ENCODE peak calls at places on chromosomes 11 and 22, in ten cellular contexts. T is fibroblast of lung; B is cardiac fibroblast; S is GM20000; H is psoas muscle; N is SK-N-SH; Z is activated CD8-positive, alpha-beta T cell treated with anti-CD3 and anti-CD28 coated beads for 36 hours; V is B cell; K is thoracic aorta; E is nephron progenitor cell. M is an unnamed sample.

GRCh38 chr22:31049815-31050420 is 31.2 kb upstream of the SMTN start:
- DNase-seq in V (no peak), Z (no peak), S (no peak), B (peak; percentile 25), E (no peak), K (no peak), H (no peak), N (no peak), T (no peak), M (no peak)

GRCh38 chr11:123188508-123189165 is 6.4 kb downstream of the CLMP start:
- DNase-seq in H (no peak), N (no peak), T (peak; percentile 97), Z (no peak), S (no peak), K (no peak), E (no peak), V (no peak), B (peak; percentile 86), M (no peak)

GRCh38 chr11:132471491-132471890 is 1060.8 kb downstream of the OPCML start:
- DNase-seq in E (no peak), N (no peak), Z (no peak), T (no peak), B (peak; percentile 69), S (no peak), K (no peak), V (no peak), H (no peak), M (no peak)

GRCh38 chr22:26367402-26368245 is 61.4 kb upstream of the ASPHD2 start:
- DNase-seq in S (peak; percentile 39), H (no peak), B (peak; percentile 63), T (peak; percentile 37), V (peak; percentile 54), K (no peak), N (peak; percentile 68), Z (peak; percentile 83), E (peak; percentile 70), M (peak; percentile 63)

GRCh38 chr11:85526564-85526963 is 100.6 kb downstream of the DLG2 start:
- DNase-seq in N (no peak), B (no peak), K (no peak), V (no peak), Z (no peak), S (no peak), E (no peak), T (no peak), H (no peak), M (no peak)

GRCh38 chr11:77269484-77270123 is 31.9 kb downstream of the GDPD4 start:
- DNase-seq in T (peak; percentile 58), B (peak; percentile 65), S (no peak), E (no peak), K (no peak), V (no peak), H (no peak), N (no peak), Z (no peak), M (no peak)

GRCh38 chr22:50601669-50602337 is 1.2 kb downstream of the MAPK8IP2 start:
- DNase-seq in S (peak; percentile 50), E (no peak), Z (no peak), H (no peak), K (no peak), V (no peak), B (no peak), T (no peak), N (peak; percentile 36), M (peak; percentile 40)

GRCh38 chr11:130652671-130653335 is 204.4 kb downstream of the ADAMTS15 start:
- DNase-seq in E (no peak), N (no peak), H (peak; percentile 79), Z (no peak), V (no peak), K (no peak), S (no peak), T (peak; percentile 99), B (peak; percentile 93), M (no peak)

GRCh38 chr11:11836676-11837231 is 5.0 kb upstream of the USP47 start:
- DNase-seq in V (no peak), E (no peak), N (no peak), Z (no peak), T (no peak), B (peak; percentile 61), S (no peak), K (no peak), H (no peak), M (no peak)

GRCh38 chr11:20125927-20126326 is 34.3 kb downstream of the DBX1 start:
- DNase-seq in S (no peak), E (no peak), Z (no peak), N (no peak), B (peak; percentile 72), V (no peak), T (peak; percentile 37), K (no peak), H (no peak), M (no peak)

GRCh38 chr11:35491231-35491871 is 34.1 kb downstream of the PAMR1 start:
- DNase-seq in T (peak; percentile 84), N (no peak), Z (no peak), S (no peak), K (no peak), B (peak; percentile 86), V (no peak), H (no peak), E (no peak), M (no peak)

GRCh38 chr11:123509737-123510578 is 79.9 kb downstream of the GRAMD1B start:
- DNase-seq in E (peak; percentile 67), T (peak; percentile 58), V (no peak), N (peak; percentile 84), Z (no peak), B (peak; percentile 78), S (no peak), K (no peak), H (no peak), M (no peak)

GRCh38 chr11:115930276-115930675 is 426.1 kb upstream of the CADM1 start:
- DNase-seq in K (no peak), V (no peak), B (no peak), S (no peak), N (peak; percentile 34), H (no peak), Z (no peak), T (no peak), E (no peak), M (no peak)

GRCh38 chr11:31870609-31871309 is 59.6 kb upstream of the PAX6 start:
- DNase-seq in B (peak; percentile 56), S (peak; percentile 28), H (peak; percentile 19), E (peak; percentile 80), V (no peak), N (peak; percentile 49), T (peak; percentile 50), K (no peak), Z (peak; percentile 47), M (peak; percentile 55)

GRCh38 chr22:36375071-36375980 is 12.4 kb downstream of the MYH9 start:
- DNase-seq in V (no peak), K (no peak), N (no peak), S (no peak), H (no peak), T (no peak), Z (no peak), B (peak; percentile 49), E (no peak), M (no peak)

GRCh38 chr22:22810018-22810427 is 77.6 kb upstream of the IGLL5 start:
- DNase-seq in B (no peak), S (peak; percentile 43), N (peak; percentile 51), V (peak; percentile 72), Z (peak; percentile 72), T (peak; percentile 21), K (no peak), H (peak; percentile 52), E (peak; percentile 79), M (peak; percentile 57)

GRCh38 chr22:32967285-32968101 is 90.7 kb downstream of the SYN3 start:
- DNase-seq in K (no peak), H (no peak), V (no peak), T (no peak), S (no peak), E (no peak), N (no peak), Z (no peak), B (no peak), M (no peak)

GRCh38 chr11:118241191-118242098 is 10.7 kb downstream of the MPZL3 start:
- DNase-seq in N (no peak), E (no peak), K (no peak), V (peak; percentile 48), T (no peak), H (no peak), Z (peak; percentile 85), S (peak; percentile 51), B (peak; percentile 54), M (peak; percentile 54)

GRCh38 chr11:57616595-57616994 is 19.1 kb downstream of the SERPING1 start:
- DNase-seq in E (no peak), N (no peak), K (no peak), V (no peak), S (no peak), T (no peak), Z (no peak), H (no peak), B (no peak), M (no peak)
- TF ChIP-seq CTCF in E (no peak), N (no peak), K (no peak), V (no peak), S (no peak), T (no peak), Z (no peak), H (no peak), B (no peak), M (no peak)

GRCh38 chr11:43278302-43278956 is 33.4 kb upstream of the API5 start:
- DNase-seq in N (peak; percentile 59), Z (no peak), H (no peak), S (peak; percentile 27), V (no peak), B (peak; percentile 59), E (no peak), T (peak; percentile 35), K (no peak), M (no peak)
- TF ChIP-seq CTCF in N (peak; percentile 53), Z (peak; percentile 21), H (peak; percentile 14), S (peak; percentile 22), V (no peak), B (peak; percentile 37), E (peak; percentile 35), T (peak; percentile 39), K (no peak), M (no peak)

GRCh38 chr11:15276616-15277015 is 161.9 kb downstream of the INSC start:
- DNase-seq in E (peak; percentile 21), K (no peak), T (peak; percentile 31), S (peak; percentile 5), N (peak; percentile 42), Z (no peak), B (peak; percentile 10), V (no peak), H (no peak), M (no peak)
- TF ChIP-seq CTCF in E (peak; percentile 50), K (no peak), T (peak; percentile 44), S (no peak), N (peak; percentile 37), Z (no peak), B (peak; percentile 20), V (no peak), H (no peak), M (no peak)

DNA sequence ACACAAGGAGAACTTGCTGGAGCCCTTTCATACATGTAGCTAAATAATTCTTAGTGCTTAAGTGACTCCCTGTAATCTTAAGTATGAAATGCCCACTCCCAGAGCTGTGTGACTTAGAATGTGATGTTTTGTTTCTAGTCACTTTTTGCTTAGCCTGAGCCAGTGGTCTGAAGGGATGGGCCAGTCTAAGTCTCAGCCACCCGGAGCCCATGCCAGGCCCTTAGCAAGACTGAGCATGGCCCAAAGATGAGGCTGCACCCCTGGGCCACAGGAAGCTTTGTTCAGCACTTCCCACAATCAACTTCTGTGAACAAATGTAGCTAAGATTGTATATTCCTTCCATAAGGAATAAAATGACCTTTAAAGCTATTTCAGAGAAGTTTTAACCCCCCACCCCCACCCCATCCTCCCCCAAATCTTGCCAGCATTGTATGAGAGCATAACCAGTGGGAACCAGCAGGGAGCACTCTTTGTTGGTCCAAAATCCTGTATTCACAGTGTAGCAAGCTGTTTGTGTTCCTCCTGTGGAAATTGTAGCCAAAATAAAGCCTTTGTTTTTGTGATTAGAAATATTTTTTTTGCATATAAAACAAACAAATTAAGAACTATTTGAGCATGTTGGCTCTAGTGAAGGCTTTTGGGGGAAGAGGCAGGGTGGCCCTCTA is 73.8 kb upstream of the GAL start:
- DNase-seq in N (peak; percentile 67), T (peak; percentile 22), V (no peak), B (peak; percentile 22), K (no peak), E (no peak), H (no peak), S (no peak), Z (no peak), M (no peak)
- TF ChIP-seq CTCF in N (peak; percentile 53), T (peak; percentile 38), V (no peak), B (peak; percentile 26), K (no peak), E (no peak), H (no peak), S (no peak), Z (no peak), M (no peak)